ENCODE peak calls at places on chromosomes 5 and 9, in nine cellular contexts. One of them, this sample, is unnamed. For H3K27me3, the result is how much of the 10 kb centered on the place peaks cover.

GRCh38 chr5:96489518-96489917 is 56.5 kb upstream of the PCSK1 start:
- DNase-seq in keratinocyte: no peak
- DNase-seq in WERI-Rb-1: no peak
- DNase-seq in fibroblast of lung: no peak
- DNase-seq in left lung: no peak
- DNase-seq in HCT116: no peak
- DNase-seq in tibial nerve: no peak
- DNase-seq in uterus: no peak
- DNase-seq in IMR-90: no peak
- DNase-seq in this sample: no peak

GRCh38 chr5:160743027-160743426 is 109.0 kb downstream of the ATP10B start:
- DNase-seq in keratinocyte: no peak
- DNase-seq in WERI-Rb-1: no peak
- DNase-seq in fibroblast of lung: no peak
- DNase-seq in left lung: no peak
- DNase-seq in HCT116: no peak
- DNase-seq in tibial nerve: no peak
- DNase-seq in uterus: no peak
- DNase-seq in IMR-90: no peak
- DNase-seq in this sample: no peak

GRCh38 chr5:61330341-61330878 is 1.6 kb upstream of the ZSWIM6 start:
- DNase-seq in keratinocyte: no peak
- DNase-seq in WERI-Rb-1: peak
- DNase-seq in fibroblast of lung: peak
- DNase-seq in left lung: no peak
- DNase-seq in HCT116: no peak
- DNase-seq in tibial nerve: no peak
- DNase-seq in uterus: peak
- DNase-seq in IMR-90: peak
- DNase-seq in this sample: no peak

GRCh38 chr5:181181650-181182565 is 23.1 kb downstream of the TRIM7 start:
- DNase-seq in keratinocyte: no peak
- DNase-seq in WERI-Rb-1: peak
- DNase-seq in fibroblast of lung: peak
- DNase-seq in left lung: peak
- DNase-seq in HCT116: peak
- DNase-seq in tibial nerve: no peak
- DNase-seq in uterus: peak
- DNase-seq in IMR-90: peak
- DNase-seq in this sample: no peak

GRCh38 chr9:93549636-93550035 is 26.7 kb upstream of the PHF2 start:
- DNase-seq in keratinocyte: no peak
- DNase-seq in WERI-Rb-1: no peak
- DNase-seq in fibroblast of lung: peak
- DNase-seq in left lung: no peak
- DNase-seq in HCT116: no peak
- DNase-seq in tibial nerve: no peak
- DNase-seq in uterus: no peak
- DNase-seq in IMR-90: no peak
- DNase-seq in this sample: no peak

GRCh38 chr9:79939819-79940218 is 368.1 kb downstream of the TLE4 start:
- DNase-seq in keratinocyte: no peak
- DNase-seq in WERI-Rb-1: no peak
- DNase-seq in fibroblast of lung: no peak
- DNase-seq in left lung: no peak
- DNase-seq in HCT116: no peak
- DNase-seq in tibial nerve: no peak
- DNase-seq in uterus: no peak
- DNase-seq in IMR-90: no peak
- DNase-seq in this sample: no peak

GRCh38 chr9:9079473-9079872 is 1279.9 kb upstream of the DMAC1 start:
- DNase-seq in keratinocyte: no peak
- DNase-seq in WERI-Rb-1: no peak
- DNase-seq in fibroblast of lung: no peak
- DNase-seq in left lung: no peak
- DNase-seq in HCT116: no peak
- DNase-seq in tibial nerve: no peak
- DNase-seq in uterus: no peak
- DNase-seq in IMR-90: no peak
- DNase-seq in this sample: no peak

GRCh38 chr9:72309366-72310133 is 55.5 kb downstream of the ZFAND5 start:
- DNase-seq in keratinocyte: no peak
- DNase-seq in WERI-Rb-1: no peak
- DNase-seq in fibroblast of lung: no peak
- DNase-seq in left lung: no peak
- DNase-seq in HCT116: no peak
- DNase-seq in tibial nerve: no peak
- DNase-seq in uterus: no peak
- DNase-seq in IMR-90: no peak
- DNase-seq in this sample: no peak

GRCh38 chr5:100131161-100131560 is 404.0 kb upstream of the FAM174A start:
- DNase-seq in keratinocyte: no peak
- DNase-seq in WERI-Rb-1: no peak
- DNase-seq in fibroblast of lung: peak
- DNase-seq in left lung: no peak
- DNase-seq in HCT116: no peak
- DNase-seq in tibial nerve: no peak
- DNase-seq in uterus: no peak
- DNase-seq in IMR-90: no peak
- DNase-seq in this sample: no peak

GRCh38 chr9:28779240-28779639 is 1206.0 kb upstream of the C9orf72 start:
- DNase-seq in keratinocyte: no peak
- DNase-seq in WERI-Rb-1: no peak
- DNase-seq in fibroblast of lung: peak
- DNase-seq in left lung: no peak
- DNase-seq in HCT116: no peak
- DNase-seq in tibial nerve: no peak
- DNase-seq in uterus: no peak
- DNase-seq in IMR-90: no peak
- DNase-seq in this sample: no peak

GRCh38 chr9:116998305-116998704 is 311.2 kb downstream of the TRIM32 start:
- DNase-seq in keratinocyte: no peak
- DNase-seq in WERI-Rb-1: no peak
- DNase-seq in fibroblast of lung: peak
- DNase-seq in left lung: no peak
- DNase-seq in HCT116: no peak
- DNase-seq in tibial nerve: no peak
- DNase-seq in uterus: no peak
- DNase-seq in IMR-90: peak
- DNase-seq in this sample: no peak

GRCh38 chr9:94554439-94555331 is at the start of gene PCAT7:
- DNase-seq in keratinocyte: no peak
- DNase-seq in WERI-Rb-1: peak
- DNase-seq in fibroblast of lung: peak
- DNase-seq in left lung: no peak
- DNase-seq in HCT116: peak
- DNase-seq in tibial nerve: no peak
- DNase-seq in uterus: no peak
- DNase-seq in IMR-90: no peak
- DNase-seq in this sample: no peak
- TF ChIP-seq CTCF in keratinocyte: peak
- TF ChIP-seq CTCF in WERI-Rb-1: peak
- TF ChIP-seq CTCF in fibroblast of lung: no peak
- TF ChIP-seq CTCF in left lung: peak
- TF ChIP-seq CTCF in HCT116: peak
- TF ChIP-seq CTCF in tibial nerve: no peak
- TF ChIP-seq CTCF in uterus: peak
- TF ChIP-seq CTCF in IMR-90: peak
- TF ChIP-seq CTCF in this sample: no peak

GRCh38 chr9:89177021-89177400 is 1.6 kb downstream of the SHC3 start:
- DNase-seq in keratinocyte: no peak
- DNase-seq in WERI-Rb-1: no peak
- DNase-seq in fibroblast of lung: peak
- DNase-seq in left lung: no peak
- DNase-seq in HCT116: no peak
- DNase-seq in tibial nerve: no peak
- DNase-seq in uterus: no peak
- DNase-seq in IMR-90: peak
- DNase-seq in this sample: no peak
- H3K27me3 ChIP-seq in keratinocyte: under half
- H3K27me3 ChIP-seq in WERI-Rb-1: under half
- H3K27me3 ChIP-seq in fibroblast of lung: under half
- H3K27me3 ChIP-seq in left lung: under half
- H3K27me3 ChIP-seq in HCT116: under half
- H3K27me3 ChIP-seq in tibial nerve: under half
- H3K27me3 ChIP-seq in uterus: under half
- H3K27me3 ChIP-seq in IMR-90: under half
- H3K27me3 ChIP-seq in this sample: under half

GRCh38 chr9:97848582-97849237 is 4.3 kb upstream of the FOXE1 start:
- DNase-seq in keratinocyte: no peak
- DNase-seq in WERI-Rb-1: peak
- DNase-seq in fibroblast of lung: no peak
- DNase-seq in left lung: no peak
- DNase-seq in HCT116: no peak
- DNase-seq in tibial nerve: no peak
- DNase-seq in uterus: no peak
- DNase-seq in IMR-90: peak
- DNase-seq in this sample: no peak
- H3K4me3 ChIP-seq in keratinocyte: peak
- H3K4me3 ChIP-seq in WERI-Rb-1: peak
- H3K4me3 ChIP-seq in fibroblast of lung: no peak
- H3K4me3 ChIP-seq in left lung: peak
- H3K4me3 ChIP-seq in HCT116: no peak
- H3K4me3 ChIP-seq in tibial nerve: peak
- H3K4me3 ChIP-seq in uterus: no peak
- H3K4me3 ChIP-seq in IMR-90: peak
- H3K4me3 ChIP-seq in this sample: peak

DNA sequence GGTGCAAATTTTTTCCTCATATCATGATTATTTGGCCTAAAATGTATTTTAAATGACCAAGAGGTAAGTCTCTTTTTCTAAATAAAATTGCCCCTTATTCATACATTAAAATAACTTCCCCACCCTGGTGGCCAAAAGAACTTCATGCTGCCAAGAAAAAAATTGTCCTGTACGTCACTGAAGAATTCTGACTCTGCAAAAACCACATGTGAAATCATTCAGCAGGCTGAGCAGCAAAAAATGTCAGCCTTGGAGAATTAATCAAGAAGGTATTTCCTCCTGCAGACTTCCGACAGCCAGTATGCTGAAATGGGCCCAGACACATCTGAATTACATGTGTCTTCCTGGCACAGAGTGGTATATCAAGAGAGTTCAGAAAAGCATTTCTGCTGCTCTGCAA is 94.6 kb upstream of the HMHB1 start:
- DNase-seq in keratinocyte: no peak
- DNase-seq in WERI-Rb-1: no peak
- DNase-seq in fibroblast of lung: peak
- DNase-seq in left lung: no peak
- DNase-seq in HCT116: no peak
- DNase-seq in tibial nerve: no peak
- DNase-seq in uterus: no peak
- DNase-seq in IMR-90: peak
- DNase-seq in this sample: no peak
- TF ChIP-seq CTCF in keratinocyte: no peak
- TF ChIP-seq CTCF in WERI-Rb-1: no peak
- TF ChIP-seq CTCF in fibroblast of lung: no peak
- TF ChIP-seq CTCF in left lung: no peak
- TF ChIP-seq CTCF in HCT116: no peak
- TF ChIP-seq CTCF in tibial nerve: no peak
- TF ChIP-seq CTCF in uterus: no peak
- TF ChIP-seq CTCF in IMR-90: no peak
- TF ChIP-seq CTCF in this sample: no peak

DNA sequence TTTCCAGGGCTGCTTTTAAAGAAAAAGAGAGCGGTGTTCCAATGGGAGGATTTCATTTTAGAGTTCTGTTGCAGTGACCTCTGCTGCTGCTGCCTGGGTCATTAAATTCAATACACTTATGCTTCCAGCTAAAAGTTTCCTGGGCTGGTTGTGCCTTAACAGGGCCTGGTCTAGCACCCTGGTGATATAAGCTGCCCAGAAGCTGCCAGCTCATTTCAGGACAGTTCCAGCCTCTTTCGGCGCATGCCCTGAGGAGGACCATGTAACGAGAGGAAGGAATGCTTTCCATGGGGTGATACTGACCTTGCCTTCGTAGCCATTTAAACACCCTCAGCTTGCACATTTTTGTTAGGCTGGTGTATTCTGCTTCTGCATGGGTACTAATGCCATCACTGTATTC is 93.3 kb downstream of the TMEM174 start:
- DNase-seq in keratinocyte: no peak
- DNase-seq in WERI-Rb-1: no peak
- DNase-seq in fibroblast of lung: peak
- DNase-seq in left lung: no peak
- DNase-seq in HCT116: no peak
- DNase-seq in tibial nerve: no peak
- DNase-seq in uterus: no peak
- DNase-seq in IMR-90: no peak
- DNase-seq in this sample: no peak
- H3K27me3 ChIP-seq in keratinocyte: under half
- H3K27me3 ChIP-seq in WERI-Rb-1: under half
- H3K27me3 ChIP-seq in fibroblast of lung: under half
- H3K27me3 ChIP-seq in left lung: under half
- H3K27me3 ChIP-seq in HCT116: under half
- H3K27me3 ChIP-seq in tibial nerve: under half
- H3K27me3 ChIP-seq in uterus: under half
- H3K27me3 ChIP-seq in IMR-90: under half
- H3K27me3 ChIP-seq in this sample: under half

DNA sequence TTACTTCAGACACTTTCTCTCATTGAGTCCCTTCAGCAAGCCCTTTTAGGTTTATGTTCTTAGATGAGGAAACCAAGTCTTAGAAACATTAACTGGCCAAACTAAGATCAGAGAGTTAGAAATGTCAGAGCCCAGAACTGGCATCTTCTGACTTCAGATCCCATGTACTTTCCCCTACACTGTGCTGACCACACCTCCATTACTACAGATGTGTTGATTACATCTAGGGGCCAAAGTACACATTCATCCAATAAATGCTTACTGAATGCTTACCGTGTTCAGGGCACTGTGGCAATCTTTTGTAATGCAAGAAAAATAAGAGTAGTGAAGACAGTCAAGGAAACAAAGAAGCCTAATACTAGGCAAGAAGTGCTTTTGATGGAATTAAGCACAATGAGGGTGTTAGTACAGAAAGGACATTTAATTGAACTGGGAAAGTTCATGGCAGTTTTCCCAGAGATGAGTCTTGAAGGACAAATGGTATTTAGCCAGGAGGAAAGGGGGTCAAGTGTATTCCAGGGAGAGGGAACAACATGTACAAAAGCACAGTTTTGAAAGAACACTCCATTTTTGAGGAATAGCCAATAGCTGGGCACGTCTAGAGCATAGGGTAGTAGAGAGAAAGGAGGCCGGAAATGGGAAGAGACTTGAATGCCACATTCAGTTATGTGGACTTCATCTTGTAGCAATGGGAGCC is 89.7 kb upstream of the CDKN2B start:
- DNase-seq in keratinocyte: no peak
- DNase-seq in WERI-Rb-1: no peak
- DNase-seq in fibroblast of lung: no peak
- DNase-seq in left lung: no peak
- DNase-seq in HCT116: no peak
- DNase-seq in tibial nerve: peak
- DNase-seq in uterus: no peak
- DNase-seq in IMR-90: no peak
- DNase-seq in this sample: no peak
- H3K4me3 ChIP-seq in keratinocyte: no peak
- H3K4me3 ChIP-seq in WERI-Rb-1: no peak
- H3K4me3 ChIP-seq in fibroblast of lung: no peak
- H3K4me3 ChIP-seq in left lung: no peak
- H3K4me3 ChIP-seq in HCT116: no peak
- H3K4me3 ChIP-seq in tibial nerve: no peak
- H3K4me3 ChIP-seq in uterus: no peak
- H3K4me3 ChIP-seq in IMR-90: no peak
- H3K4me3 ChIP-seq in this sample: no peak

This sample was measured in AG04450.